ENCODE peak calls at places on chromosomes 6 and 20, in four cellular contexts. S, C, K and T are unnamed samples.

GRCh38 chr6:35596448-35597442 is 84.0 kb upstream of the TULP1 start:
- DNase-seq in K (no peak), C (no peak), S (no peak), T (no peak)

GRCh38 chr20:35954907-35955251 is 577 bp upstream of the SCAND1 start:
- DNase-seq in K (no peak), C (no peak), S (no peak), T (no peak)

GRCh38 chr20:52312131-52312729 is 120.7 kb upstream of the ZFP64 start:
- DNase-seq in C (peak; percentile 45), K (no peak), S (peak; percentile 61), T (no peak)

GRCh38 chr6:170497845-170498281 is 55.2 kb downstream of the PSMB1 start:
- DNase-seq in S (no peak), C (no peak), K (no peak), T (no peak)

GRCh38 chr20:41030536-41031242 is 2.1 kb downstream of the TOP1 start:
- DNase-seq in C (peak; percentile 28), S (no peak), K (no peak), T (no peak)

GRCh38 chr20:25574411-25574810 is 10.9 kb downstream of the NINL start:
- DNase-seq in S (no peak), K (no peak), C (no peak), T (peak; percentile 26)

GRCh38 chr6:56849876-56850275 is 105.0 kb upstream of the BEND6 start:
- DNase-seq in K (no peak), C (no peak), S (peak; percentile 20), T (no peak)

GRCh38 chr6:36160147-36160760 is 29.9 kb downstream of the MAPK13 start:
- DNase-seq in C (no peak), S (no peak), K (no peak), T (no peak)

GRCh38 chr6:3159805-3160781 is 2.7 kb upstream of the TUBB2A start:
- DNase-seq in S (peak; percentile 33), C (no peak), K (no peak), T (no peak)

GRCh38 chr6:119346914-119347313 is 2.6 kb downstream of the MAN1A1 start:
- DNase-seq in K (no peak), S (no peak), C (no peak), T (no peak)

GRCh38 chr6:119345114-119345513 is 4.4 kb downstream of the MAN1A1 start:
- DNase-seq in C (no peak), K (no peak), S (no peak), T (no peak)

GRCh38 chr6:119348308-119349040 is 1.1 kb downstream of the MAN1A1 start:
- DNase-seq in C (no peak), S (peak; percentile 33), K (peak; percentile 69), T (no peak)

GRCh38 chr6:119347466-119348307 is 1.9 kb downstream of the MAN1A1 start:
- DNase-seq in S (peak; percentile 25), C (peak; percentile 30), K (peak; percentile 73), T (no peak)

GRCh38 chr6:119346450-119346849 is 3.1 kb downstream of the MAN1A1 start:
- DNase-seq in K (no peak), S (no peak), C (no peak), T (no peak)
- H3K4me3 ChIP-seq in K (peak overlapping the region; percentile 73), S (no peak overlapping the region), C (no peak overlapping the region), T (peak overlapping the region; percentile 95)

GRCh38 chr6:127515794-127516675 is 3.1 kb downstream of the MTCL3 start:
- DNase-seq in K (no peak), C (peak; percentile 36), S (peak; percentile 63), T (no peak)
- TF ChIP-seq CTCF in K (no peak), C (no peak), S (no peak), T (peak; percentile 1)

GRCh38 chr6:15342114-15342513 is 96.2 kb downstream of the JARID2 start:
- DNase-seq in S (no peak), C (no peak), K (no peak), T (no peak)
- H3K4me3 ChIP-seq in S (no peak overlapping the region), C (no peak overlapping the region), K (no peak overlapping the region), T (no peak overlapping the region)

DNA sequence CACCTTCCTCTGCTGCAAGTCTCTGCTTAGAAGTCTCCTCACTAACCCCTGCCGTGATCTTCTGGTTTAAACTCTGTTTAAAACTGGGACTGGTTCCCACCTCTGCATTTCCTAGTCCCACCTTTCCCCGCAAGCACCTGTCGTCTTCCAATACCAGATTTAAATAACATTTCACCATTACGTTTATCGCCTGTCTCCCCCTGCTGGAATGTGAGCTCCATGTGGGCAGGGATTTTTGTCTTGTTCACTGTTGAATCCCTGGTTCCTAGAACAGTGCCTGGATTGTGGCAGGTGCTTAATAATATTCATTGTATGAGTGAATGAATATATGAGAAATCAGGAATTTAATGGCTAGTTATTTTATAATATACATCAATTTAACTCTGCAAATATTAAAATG is 2.7 kb downstream of the GUCA1A start:
- DNase-seq in K (no peak), C (no peak), S (no peak), T (no peak)
- TF ChIP-seq CTCF in K (no peak), C (no peak), S (no peak), T (no peak)

GRCh38 chr6:113856011-113856551 is 1.1 kb upstream of the MARCKS start:
- DNase-seq in S (peak; percentile 30), K (no peak), C (peak; percentile 19), T (no peak)
- H3K4me3 ChIP-seq in S (peak overlapping the region; percentile 75), K (peak overlapping the region; percentile 61), C (peak overlapping the region; percentile 72), T (peak overlapping the region; percentile 86)

GRCh38 chr6:166627039-166627874 is at the start of gene RPS6KA2:
- DNase-seq in S (peak; percentile 100), C (peak; percentile 100), K (peak; percentile 100), T (peak; percentile 100)
- TF ChIP-seq CTCF in S (no peak), C (peak; percentile 20), K (no peak), T (no peak)

DNA sequence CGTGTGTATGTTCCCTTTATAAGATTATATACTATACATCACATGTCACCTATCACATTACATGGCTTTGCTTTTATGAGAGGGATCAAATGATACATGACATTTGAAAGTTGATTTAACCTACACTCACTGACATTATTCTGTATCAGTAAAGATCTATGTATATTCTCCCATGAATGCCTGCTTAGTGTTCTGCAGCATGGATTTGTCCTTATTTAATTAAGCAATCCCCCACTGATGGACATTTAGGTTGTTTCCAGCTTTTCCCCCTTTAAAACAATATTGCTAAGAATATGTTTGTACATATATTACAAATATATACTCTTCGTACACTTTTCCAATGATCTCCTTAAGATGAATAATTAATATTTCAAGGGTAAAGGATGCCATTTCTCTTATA is 297.4 kb downstream of the TFAP2C start:
- DNase-seq in K (no peak), C (no peak), S (no peak), T (no peak)
- H3K4me3 ChIP-seq in K (no peak overlapping the region), C (no peak overlapping the region), S (no peak overlapping the region), T (no peak overlapping the region)

GRCh38 chr6:41375598-41376151 is 40.3 kb downstream of the NCR2 start:
- DNase-seq in S (no peak), K (no peak), C (no peak), T (no peak)
- TF ChIP-seq CTCF in S (no peak), K (no peak), C (no peak), T (no peak)